ENCODE peak calls at places on chromosomes 1 and 21, in four cellular contexts. One of them, this sample, is unnamed.

GRCh38 chr1:201288765-201289164 is 5.5 kb downstream of the PKP1 start:
- DNase-seq in endothelial cell: no peak
- DNase-seq in coronary artery: no peak
- DNase-seq in WERI-Rb-1: no peak
- DNase-seq in this sample: no peak

GRCh38 chr1:245715970-245716369 is 561.2 kb downstream of the KIF26B start:
- DNase-seq in endothelial cell: no peak
- DNase-seq in WERI-Rb-1: no peak
- DNase-seq in coronary artery: no peak
- DNase-seq in this sample: no peak

GRCh38 chr1:49190138-49190537 is 413.4 kb upstream of the BEND5 start:
- DNase-seq in WERI-Rb-1: no peak
- DNase-seq in coronary artery: no peak
- DNase-seq in endothelial cell: no peak
- DNase-seq in this sample: no peak

GRCh38 chr1:10399487-10399917 is 638 bp downstream of the PGD start:
- DNase-seq in WERI-Rb-1: peak
- DNase-seq in endothelial cell: no peak
- DNase-seq in coronary artery: no peak
- DNase-seq in this sample: no peak

GRCh38 chr1:1067284-1068076 is 6.6 kb downstream of the RNF223 start:
- DNase-seq in coronary artery: no peak
- DNase-seq in WERI-Rb-1: no peak
- DNase-seq in endothelial cell: no peak
- DNase-seq in this sample: no peak

GRCh38 chr1:232186936-232187335 is 443.0 kb downstream of the SIPA1L2 start:
- DNase-seq in WERI-Rb-1: no peak
- DNase-seq in endothelial cell: no peak
- DNase-seq in coronary artery: peak
- DNase-seq in this sample: no peak

GRCh38 chr1:230823421-230823820 is 44.9 kb downstream of the C1orf198 start:
- DNase-seq in endothelial cell: peak
- DNase-seq in coronary artery: peak
- DNase-seq in WERI-Rb-1: no peak
- DNase-seq in this sample: no peak

GRCh38 chr1:218479436-218480115 is 134.4 kb downstream of the TGFB2 start:
- DNase-seq in coronary artery: no peak
- DNase-seq in endothelial cell: no peak
- DNase-seq in WERI-Rb-1: no peak
- DNase-seq in this sample: no peak

GRCh38 chr1:163170975-163171676 is 31.6 kb downstream of the RGS5 start:
- DNase-seq in coronary artery: no peak
- DNase-seq in endothelial cell: no peak
- DNase-seq in WERI-Rb-1: peak
- DNase-seq in this sample: no peak

GRCh38 chr1:226524547-226524946 is 24.0 kb upstream of the STUM start:
- DNase-seq in coronary artery: no peak
- DNase-seq in WERI-Rb-1: no peak
- DNase-seq in endothelial cell: no peak
- DNase-seq in this sample: no peak

GRCh38 chr21:38751379-38752050 is 54.2 kb upstream of the ETS2 start:
- DNase-seq in WERI-Rb-1: no peak
- DNase-seq in endothelial cell: no peak
- DNase-seq in coronary artery: peak
- DNase-seq in this sample: no peak

GRCh38 chr1:89022167-89022959 is at the start of gene GBP3:
- DNase-seq in WERI-Rb-1: no peak
- DNase-seq in coronary artery: no peak
- DNase-seq in endothelial cell: no peak
- DNase-seq in this sample: no peak

GRCh38 chr1:15212989-15213291 is 34.1 kb upstream of the FHAD1 start:
- DNase-seq in endothelial cell: no peak
- DNase-seq in WERI-Rb-1: peak
- DNase-seq in coronary artery: no peak
- DNase-seq in this sample: no peak

GRCh38 chr1:3012511-3013291 is 8.6 kb upstream of the ACTRT2 start:
- DNase-seq in coronary artery: no peak
- DNase-seq in endothelial cell: peak
- DNase-seq in WERI-Rb-1: peak
- DNase-seq in this sample: peak